ENCODE peak calls at places on chromosome 16, in four cellular contexts. B, R, A and T are unnamed samples.

GRCh38 chr16:53457670-53458069 is 23.4 kb downstream of the RBL2 start:
- DNase-seq in R (no peak), B (no peak), A (no peak), T (no peak)

GRCh38 chr16:1333854-1334719 is 642 bp downstream of the BAIAP3 start:
- DNase-seq in A (no peak), B (no peak), R (no peak), T (no peak)

GRCh38 chr16:87780385-87780989 is 14.7 kb upstream of the KLHDC4 start:
- DNase-seq in R (peak), B (peak), A (no peak), T (peak)

GRCh38 chr16:63037761-63038562 is 1001.7 kb upstream of the CDH8 start:
- DNase-seq in B (no peak), A (no peak), R (no peak), T (no peak)

GRCh38 chr16:19994771-19995170 is 78.9 kb downstream of the GPR139 start:
- DNase-seq in R (no peak), A (no peak), B (no peak), T (no peak)

GRCh38 chr16:83356266-83356665 is 451.5 kb upstream of the HSBP1 start:
- DNase-seq in R (no peak), A (peak), B (peak), T (peak)

GRCh38 chr16:17331071-17331521 is 139.7 kb downstream of the XYLT1 start:
- DNase-seq in B (no peak), R (peak), A (no peak), T (no peak)

GRCh38 chr16:49608801-49609200 is 235.2 kb downstream of the C16orf78 start:
- DNase-seq in B (peak), A (peak), R (no peak), T (peak)

GRCh38 chr16:85153656-85154091 is 41.4 kb upstream of the CIBAR2 start:
- DNase-seq in B (no peak), A (no peak), R (peak), T (no peak)

GRCh38 chr16:64280317-64280716 is 841.5 kb downstream of the CDH11 start:
- DNase-seq in R (no peak), B (no peak), A (no peak), T (no peak)

GRCh38 chr16:84277244-84277823 is 17.3 kb upstream of the WFDC1 start:
- DNase-seq in B (peak), A (peak), R (peak), T (peak)

GRCh38 chr16:72937916-72938315 is 110.0 kb downstream of the ZFHX3 start:
- DNase-seq in R (no peak), B (no peak), A (no peak), T (no peak)

GRCh38 chr16:57041182-57042156 is 50.9 kb upstream of the CPNE2 start:
- DNase-seq in A (no peak), B (no peak), R (no peak), T (no peak)

GRCh38 chr16:73093146-73094144 is 45.5 kb upstream of the ZFHX3 start:
- DNase-seq in A (no peak), R (peak), B (peak), T (peak)

GRCh38 chr16:84190731-84191388 is at the start of gene ADAD2:
- DNase-seq in A (peak), R (no peak), B (peak), T (no peak)

GRCh38 chr16:51773051-51773450 is 622.0 kb upstream of the SALL1 start:
- DNase-seq in B (no peak), A (no peak), R (no peak), T (no peak)
- H3K4me3 ChIP-seq in B (no peak), A (no peak), R (no peak), T (no peak)

DNA sequence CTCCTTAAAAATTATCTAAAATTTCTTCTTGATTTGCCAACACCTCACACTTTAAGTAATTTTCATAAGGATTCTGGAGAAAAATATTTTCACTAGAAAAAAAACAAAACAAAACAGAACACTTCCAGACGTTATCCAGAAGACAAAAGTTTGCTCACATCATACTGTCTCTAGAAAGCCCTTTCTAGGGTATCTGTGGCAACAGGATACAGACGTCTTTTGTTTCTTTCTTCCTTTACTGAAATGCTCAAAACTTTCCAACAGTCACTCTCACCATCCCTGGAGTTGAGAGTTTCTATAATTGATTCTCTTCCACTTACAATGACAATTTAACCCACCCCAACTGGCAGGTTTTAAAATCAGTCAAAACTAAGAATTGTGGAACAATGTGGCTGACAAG is 2.6 kb downstream of the ZC3H7A start:
- DNase-seq in B (no peak), R (no peak), A (no peak), T (no peak)
- H3K4me3 ChIP-seq in B (no peak), R (no peak), A (no peak), T (no peak)

GRCh38 chr16:86610779-86611516 is 32.6 kb downstream of the FOXL1 start:
- DNase-seq in B (no peak), R (no peak), A (no peak), T (no peak)
- H3K4me3 ChIP-seq in B (no peak), R (peak), A (no peak), T (no peak)

GRCh38 chr16:25048146-25048618 is 33.0 kb upstream of the ARHGAP17 start:
- DNase-seq in A (no peak), R (no peak), B (no peak), T (no peak)

GRCh38 chr16:25051446-25052160 is 36.4 kb upstream of the ARHGAP17 start:
- DNase-seq in B (peak), A (no peak), R (no peak), T (peak)

GRCh38 chr16:25052530-25052929 is 37.4 kb upstream of the ARHGAP17 start:
- DNase-seq in A (no peak), B (no peak), R (no peak), T (no peak)

DNA sequence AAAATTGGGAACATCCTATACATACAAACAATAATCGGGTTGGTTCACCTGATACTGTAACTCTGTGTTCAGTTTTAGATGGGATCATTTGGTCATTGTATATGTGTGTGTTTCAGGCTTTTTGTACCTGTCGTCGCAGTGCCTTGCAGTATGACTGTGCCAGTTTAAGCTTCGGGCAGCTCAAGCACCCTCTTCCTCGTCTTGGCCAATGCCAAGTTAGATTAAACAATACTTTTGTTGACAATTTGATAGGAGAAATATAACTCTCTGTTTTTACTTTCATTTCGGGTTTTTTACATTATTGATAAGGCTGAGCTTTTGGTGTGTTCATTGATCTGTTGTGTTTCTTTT is 37.0 kb upstream of the ARHGAP17 start:
- DNase-seq in A (no peak), R (no peak), B (no peak), T (no peak)
- H3K4me3 ChIP-seq in A (no peak), R (peak), B (no peak), T (no peak)

GRCh38 chr16:11253009-11253994 is 2.7 kb downstream of the SOCS1 start:
- DNase-seq in B (peak), R (no peak), A (no peak), T (no peak)
- H3K4me3 ChIP-seq in B (peak), R (no peak), A (no peak), T (peak)

DNA sequence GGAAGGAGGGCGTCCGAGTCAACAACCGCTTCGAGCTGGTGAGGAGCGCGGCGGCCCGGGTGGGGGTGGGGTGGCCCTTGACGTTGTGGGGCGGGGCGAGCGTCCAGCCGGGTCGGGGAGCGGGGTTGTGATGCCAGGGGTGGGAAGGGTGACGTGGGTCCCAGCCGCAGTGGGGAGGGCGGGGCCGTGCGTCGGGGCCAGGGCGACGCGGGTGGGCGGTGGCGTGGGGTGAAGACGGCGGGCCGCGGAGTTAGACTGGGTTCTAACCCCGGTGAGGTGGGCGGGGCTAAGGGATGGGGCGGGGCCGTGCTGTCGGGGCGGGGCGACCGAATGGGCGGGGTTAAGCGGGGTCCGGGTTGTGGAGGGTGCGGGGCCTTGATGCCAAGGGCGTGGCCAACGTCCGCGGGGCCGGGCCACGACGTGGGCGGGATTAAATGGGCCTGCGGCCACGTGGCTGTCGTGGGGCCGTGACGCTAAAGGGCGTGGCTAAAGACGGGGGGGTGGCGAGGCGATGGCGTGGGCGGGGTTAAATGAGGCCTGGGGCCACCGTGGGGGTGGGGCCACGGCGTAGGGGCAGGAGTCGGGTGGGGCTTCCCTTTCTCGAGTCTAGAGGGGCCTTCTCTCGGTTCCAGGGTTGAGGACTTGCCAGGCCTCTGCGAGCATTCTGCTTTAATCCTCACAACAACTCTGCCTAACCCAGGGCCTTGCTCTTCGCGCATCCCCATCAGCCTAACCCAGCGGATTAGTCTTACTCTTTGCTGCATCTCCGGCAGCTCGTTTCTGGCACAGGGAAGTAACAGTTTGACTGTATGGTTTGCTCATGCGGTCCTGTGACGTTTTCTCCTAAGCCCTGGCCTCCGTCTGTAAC is 664 bp downstream of the TCF25 start:
- DNase-seq in A (peak), B (peak), R (peak), T (peak)
- H3K4me3 ChIP-seq in A (peak), B (peak), R (peak), T (peak)

GRCh38 chr16:30743690-30744089 is 4.5 kb upstream of the PHKG2 start:
- DNase-seq in A (no peak), R (no peak), B (no peak), T (no peak)

GRCh38 chr16:30737794-30738648 is 10.2 kb upstream of the PHKG2 start:
- DNase-seq in R (no peak), B (no peak), A (no peak), T (no peak)

GRCh38 chr16:30738984-30739951 is 9.0 kb upstream of the PHKG2 start:
- DNase-seq in B (no peak), R (no peak), A (no peak), T (no peak)

GRCh38 chr16:30741461-30741914 is 6.7 kb upstream of the PHKG2 start:
- DNase-seq in B (peak), R (no peak), A (peak), T (peak)

DNA sequence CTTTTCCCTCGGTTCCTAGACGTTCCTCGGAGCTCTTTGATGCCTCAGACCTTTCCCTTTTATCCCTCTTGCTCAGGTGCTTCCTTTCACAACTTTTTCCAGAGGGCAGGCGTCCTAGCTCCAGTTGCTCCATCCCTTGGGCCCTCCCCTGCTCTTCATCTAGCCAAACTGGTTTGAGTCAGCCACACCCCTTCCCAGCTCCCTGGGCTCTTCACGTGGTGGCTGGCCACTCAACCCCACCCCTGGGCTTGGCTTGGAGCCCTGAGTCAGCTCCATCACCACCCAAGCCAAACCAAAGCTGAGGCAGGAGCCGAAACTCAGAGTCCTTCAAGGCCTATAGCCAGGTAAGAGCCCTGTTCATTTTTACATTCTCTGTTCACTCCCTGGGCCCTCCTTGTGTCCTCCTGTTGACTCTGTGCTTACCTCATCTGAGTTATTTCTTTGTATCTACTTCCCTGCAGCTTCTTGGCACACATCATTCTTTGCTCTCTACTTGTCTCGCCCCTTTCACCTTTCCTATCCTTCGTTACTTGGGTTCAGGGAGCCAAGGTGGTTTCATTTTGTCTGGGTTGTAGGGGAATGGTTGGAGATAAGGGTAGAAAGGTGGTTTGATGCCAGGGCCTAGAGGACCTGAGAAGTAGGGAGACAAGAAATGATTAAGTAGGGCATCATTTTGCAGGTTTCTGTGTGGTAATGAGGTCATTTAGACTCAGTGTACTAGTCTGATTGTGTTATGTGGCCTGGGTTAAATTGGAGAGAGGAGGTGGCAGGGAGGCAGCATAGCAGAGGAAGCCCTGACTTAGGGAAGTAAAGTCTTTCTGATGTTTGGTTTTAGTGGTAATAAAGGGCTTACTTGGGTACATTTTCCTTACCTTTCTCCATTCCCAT is 7.6 kb upstream of the PHKG2 start:
- DNase-seq in B (peak), R (peak), A (peak), T (peak)
- H3K4me3 ChIP-seq in B (no peak), R (peak), A (peak), T (no peak)

GRCh38 chr16:3459401-3460090 is 16.1 kb downstream of the NAA60 start:
- DNase-seq in B (peak), R (no peak), A (no peak), T (no peak)
- H3K4me3 ChIP-seq in B (peak), R (peak), A (peak), T (peak)